ENCODE peak calls at places on chromosomes 4 and X, in six cellular contexts. G is stomach; F is fibroblast of mammary gland; S is CD8-positive, alpha-beta T cell; K is bronchial epithelial cell; Z is WTC11. N is an unnamed sample.

GRCh38 chr4:163164110-163164509 is 2.6 kb downstream of the NAF1 start:
- DNase-seq in G (no peak), F (no peak), S (no peak), K (no peak), Z (no peak), N (no peak)

GRCh38 chr4:45033676-45034410 is 307.5 kb upstream of the GNPDA2 start:
- DNase-seq in G (no peak), F (no peak), S (no peak), K (no peak), Z (no peak), N (no peak)

GRCh38 chrX:119763836-119764387 is 5.5 kb downstream of the SOWAHD start:
- DNase-seq in G (no peak), F (no peak), S (no peak), K (no peak), Z (no peak), N (no peak)

GRCh38 chrX:70453024-70453618 is 8.5 kb downstream of the DLG3 start:
- DNase-seq in G (no peak), F (no peak), S (no peak), K (no peak), Z (no peak), N (no peak)

GRCh38 chr4:83582289-83582756 is 46.4 kb downstream of the GPAT3 start:
- DNase-seq in G (peak), F (peak), S (no peak), K (peak), Z (no peak), N (no peak)

GRCh38 chr4:38024203-38024504 is 64.0 kb downstream of the PTTG2 start:
- DNase-seq in G (no peak), F (no peak), S (no peak), K (no peak), Z (no peak), N (no peak)

GRCh38 chrX:132875705-132876508 is 82.5 kb downstream of the HS6ST2 start:
- DNase-seq in G (no peak), F (no peak), S (no peak), K (no peak), Z (no peak), N (no peak)

GRCh38 chr4:183287309-183287659 is 32.8 kb downstream of the CLDN22 start:
- DNase-seq in G (no peak), F (no peak), S (no peak), K (no peak), Z (no peak), N (no peak)

GRCh38 chr4:52372747-52373146 is 286.4 kb downstream of the USP46 start:
- DNase-seq in G (no peak), F (no peak), S (no peak), K (no peak), Z (no peak), N (no peak)

GRCh38 chr4:87114245-87115062 is 106.0 kb downstream of the KLHL8 start:
- DNase-seq in G (no peak), F (no peak), S (no peak), K (no peak), Z (peak), N (no peak)
- TF ChIP-seq CTCF in G (no peak), F (no peak), S (no peak), K (no peak), Z (no peak), N (no peak)

DNA sequence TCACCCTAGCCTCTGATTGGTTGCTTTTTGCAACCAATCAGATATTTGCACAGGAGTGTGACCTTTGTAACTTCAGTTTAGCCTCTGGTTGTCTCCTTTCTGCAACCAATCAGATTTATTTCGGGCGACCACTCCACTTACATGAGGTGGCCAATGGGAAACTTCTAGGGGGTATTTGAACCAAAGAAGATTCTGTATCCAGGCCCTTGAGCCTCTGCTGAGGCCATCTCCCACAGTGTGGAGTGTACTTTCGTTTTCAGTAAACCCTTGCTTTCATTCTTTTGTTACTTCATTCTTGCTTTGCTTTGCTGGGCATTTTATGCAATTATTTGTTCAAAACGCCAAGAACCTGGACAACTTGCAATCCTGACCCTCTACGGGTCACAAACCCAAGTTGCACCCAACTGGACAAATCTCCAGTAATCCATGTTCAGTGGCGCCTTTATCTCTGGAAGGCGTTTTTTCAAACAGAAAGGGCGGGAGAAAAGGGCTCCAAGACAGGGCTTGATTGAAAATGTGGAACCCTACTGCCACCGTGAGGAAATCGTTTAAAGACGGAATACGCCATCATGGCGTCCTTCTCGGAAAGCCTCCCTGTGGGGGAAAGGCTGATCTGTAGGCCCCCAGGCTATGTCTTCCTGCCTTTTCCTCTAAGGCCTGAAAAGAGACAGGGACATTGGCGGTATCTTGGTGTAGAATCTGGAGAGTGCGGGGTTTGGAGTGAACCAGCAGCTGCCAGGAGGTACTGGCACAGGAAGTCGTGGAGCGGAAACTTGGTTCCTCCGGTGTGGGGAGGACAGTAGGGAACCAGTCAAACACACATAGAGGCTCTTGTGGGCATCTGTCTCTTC is 184.6 kb downstream of the OR13H1 start:
- DNase-seq in G (peak), F (peak), S (peak), K (no peak), Z (peak), N (no peak)
- TF ChIP-seq CTCF in G (peak), F (peak), S (no peak), K (no peak), Z (no peak), N (no peak)

GRCh38 chr4:69322055-69322454 is 41.8 kb downstream of the UGT2B28 start:
- DNase-seq in G (no peak), F (peak), S (no peak), K (peak), Z (no peak), N (no peak)

GRCh38 chr4:69321153-69321729 is 41.0 kb downstream of the UGT2B28 start:
- DNase-seq in G (peak), F (no peak), S (no peak), K (peak), Z (no peak), N (no peak)

GRCh38 chr4:69323284-69323683 is 43.0 kb downstream of the UGT2B28 start:
- DNase-seq in G (no peak), F (no peak), S (no peak), K (no peak), Z (no peak), N (no peak)
- TF ChIP-seq CTCF in G (no peak), F (no peak), S (no peak), K (no peak), Z (no peak), N (no peak)

GRCh38 chrX:131747173-131747572 is 203.3 kb downstream of the OR13H1 start:
- DNase-seq in G (peak), F (peak), S (peak), K (no peak), Z (no peak), N (no peak)

GRCh38 chrX:131752493-131753198 is 208.8 kb downstream of the OR13H1 start:
- DNase-seq in G (peak), F (peak), S (peak), K (no peak), Z (no peak), N (no peak)
- TF ChIP-seq CTCF in G (no peak), F (peak), S (no peak), K (no peak), Z (no peak), N (no peak)

GRCh38 chr4:40309250-40309774 is 25.8 kb upstream of the CHRNA9 start:
- DNase-seq in G (peak), F (peak), S (peak), K (peak), Z (peak), N (peak)
- TF ChIP-seq CTCF in G (peak), F (peak), S (peak), K (peak), Z (peak), N (peak)

GRCh38 chr4:73347497-73347896 is 56.6 kb upstream of the ALB start:
- DNase-seq in G (no peak), F (no peak), S (no peak), K (no peak), Z (no peak), N (no peak)

GRCh38 chr4:73348185-73348584 is 55.9 kb upstream of the ALB start:
- DNase-seq in G (no peak), F (no peak), S (no peak), K (no peak), Z (no peak), N (no peak)

GRCh38 chr4:73344106-73344505 is 60.0 kb upstream of the ALB start:
- DNase-seq in G (no peak), F (no peak), S (no peak), K (no peak), Z (no peak), N (no peak)

GRCh38 chr4:73343432-73343831 is 60.7 kb upstream of the ALB start:
- DNase-seq in G (no peak), F (peak), S (no peak), K (no peak), Z (no peak), N (no peak)

GRCh38 chr4:73345399-73345975 is 58.6 kb upstream of the ALB start:
- DNase-seq in G (no peak), F (no peak), S (no peak), K (peak), Z (no peak), N (no peak)
- TF ChIP-seq CTCF in G (no peak), F (no peak), S (no peak), K (no peak), Z (no peak), N (no peak)

GRCh38 chrX:15376956-15377355 is 7.3 kb downstream of the VEGFD start:
- DNase-seq in G (no peak), F (peak), S (no peak), K (no peak), Z (no peak), N (no peak)

GRCh38 chrX:15384304-15384703 is at the start of gene VEGFD:
- DNase-seq in G (no peak), F (peak), S (no peak), K (no peak), Z (no peak), N (no peak)

DNA sequence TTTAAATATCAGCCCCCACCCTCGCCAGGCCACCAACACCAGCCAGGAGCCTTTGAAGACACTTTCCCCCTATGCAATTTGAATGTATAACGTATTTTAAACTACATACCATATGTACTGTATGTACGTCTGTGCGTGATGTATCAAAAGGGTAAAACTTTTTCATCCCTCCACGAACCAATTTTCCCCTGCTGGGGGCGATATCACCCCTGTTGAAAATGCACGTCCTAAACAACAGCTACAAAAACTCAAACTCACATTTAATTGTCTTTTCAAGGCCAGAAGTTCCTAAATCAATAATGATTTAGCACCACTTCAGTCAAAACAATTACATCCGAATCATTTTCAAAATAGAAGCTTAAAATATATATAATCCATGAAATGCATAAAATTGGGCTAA is 1.4 kb downstream of the VEGFD start:
- DNase-seq in G (no peak), F (no peak), S (no peak), K (no peak), Z (no peak), N (no peak)
- TF ChIP-seq CTCF in G (no peak), F (peak), S (no peak), K (no peak), Z (no peak), N (no peak)

GRCh38 chr4:103415801-103416200 is 217.7 kb upstream of the CENPE start:
- DNase-seq in G (no peak), F (no peak), S (no peak), K (no peak), Z (no peak), N (no peak)
- TF ChIP-seq CTCF in G (no peak), F (no peak), S (no peak), K (no peak), Z (no peak), N (no peak)

DNA sequence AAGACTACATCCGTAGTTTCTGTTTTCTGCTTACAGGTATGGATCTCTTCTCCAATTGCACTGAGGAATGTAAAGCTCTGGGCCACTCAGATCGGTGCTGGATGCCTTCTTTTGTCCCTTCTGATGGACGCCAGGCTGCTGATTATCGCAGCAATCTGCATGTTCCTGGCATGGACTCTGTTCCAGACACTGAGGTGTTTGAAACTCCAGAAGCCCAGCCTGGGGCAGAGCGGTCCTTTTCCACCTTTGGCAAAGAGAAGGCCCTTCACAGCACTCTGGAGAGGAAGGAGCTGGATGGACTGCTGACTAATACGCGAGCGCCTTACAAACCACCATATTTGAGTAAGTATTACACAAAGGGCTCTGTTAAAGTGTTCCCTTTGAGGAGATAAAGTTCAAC is 13.8 kb downstream of the PCDH10 start:
- DNase-seq in G (no peak), F (no peak), S (no peak), K (no peak), Z (no peak), N (no peak)
- TF ChIP-seq CTCF in G (no peak), F (no peak), S (no peak), K (no peak), Z (no peak), N (no peak)

GRCh38 chr4:18021720-18022571 is at the start of gene LCORL:
- DNase-seq in G (peak), F (peak), S (peak), K (peak), Z (peak), N (peak)
- TF ChIP-seq CTCF in G (peak), F (no peak), S (no peak), K (no peak), Z (no peak), N (no peak)